ENCODE peak calls at places on chromosomes 3 and 15, in ten cellular contexts. One of them, this sample, is unnamed.

GRCh38 chr15:39358441-39359041 is 222.3 kb upstream of the THBS1 start:
- DNase-seq in BJ: no peak
- DNase-seq in GM12865: peak; percentile 61
- DNase-seq in HFF-Myc: no peak
- DNase-seq in GM13976: no peak
- DNase-seq in MCF 10A: no peak
- DNase-seq in kidney epithelial cell: no peak
- DNase-seq in cardiac muscle cell: peak; percentile 47
- DNase-seq in A549: no peak
- DNase-seq in activated CD8-positive, alpha-beta T cell treated with anti-CD3 and anti-CD28 coated beads for 36 hours: peak; percentile 3
- DNase-seq in this sample: no peak

GRCh38 chr15:95440712-95441111 is 889.8 kb upstream of the NR2F2 start:
- DNase-seq in activated CD8-positive, alpha-beta T cell treated with anti-CD3 and anti-CD28 coated beads for 36 hours: no peak
- DNase-seq in GM12865: no peak
- DNase-seq in GM13976: no peak
- DNase-seq in BJ: no peak
- DNase-seq in kidney epithelial cell: no peak
- DNase-seq in cardiac muscle cell: no peak
- DNase-seq in MCF 10A: no peak
- DNase-seq in HFF-Myc: no peak
- DNase-seq in A549: no peak
- DNase-seq in this sample: no peak

GRCh38 chr3:137293086-137293485 is 335.3 kb downstream of the IL20RB start:
- DNase-seq in HFF-Myc: no peak
- DNase-seq in BJ: no peak
- DNase-seq in kidney epithelial cell: no peak
- DNase-seq in GM13976: no peak
- DNase-seq in cardiac muscle cell: peak; percentile 56
- DNase-seq in activated CD8-positive, alpha-beta T cell treated with anti-CD3 and anti-CD28 coated beads for 36 hours: no peak
- DNase-seq in A549: no peak
- DNase-seq in MCF 10A: no peak
- DNase-seq in GM12865: no peak
- DNase-seq in this sample: no peak

GRCh38 chr15:61227269-61228024 is 1.7 kb downstream of the RORA start:
- DNase-seq in A549: peak; percentile 10
- DNase-seq in BJ: no peak
- DNase-seq in MCF 10A: peak; percentile 9
- DNase-seq in activated CD8-positive, alpha-beta T cell treated with anti-CD3 and anti-CD28 coated beads for 36 hours: no peak
- DNase-seq in HFF-Myc: peak; percentile 17
- DNase-seq in GM12865: no peak
- DNase-seq in GM13976: peak; percentile 28
- DNase-seq in kidney epithelial cell: peak; percentile 34
- DNase-seq in cardiac muscle cell: peak; percentile 27
- DNase-seq in this sample: no peak

GRCh38 chr3:12454076-12454807 is 30.0 kb upstream of the TSEN2 start:
- DNase-seq in A549: no peak
- DNase-seq in GM12865: no peak
- DNase-seq in MCF 10A: peak; percentile 27
- DNase-seq in GM13976: no peak
- DNase-seq in kidney epithelial cell: no peak
- DNase-seq in activated CD8-positive, alpha-beta T cell treated with anti-CD3 and anti-CD28 coated beads for 36 hours: no peak
- DNase-seq in BJ: no peak
- DNase-seq in cardiac muscle cell: no peak
- DNase-seq in HFF-Myc: no peak
- DNase-seq in this sample: no peak

GRCh38 chr3:182212479-182213076 is 500.9 kb downstream of the SOX2 start:
- DNase-seq in HFF-Myc: peak; percentile 27
- DNase-seq in GM12865: no peak
- DNase-seq in kidney epithelial cell: peak; percentile 99
- DNase-seq in A549: peak; percentile 92
- DNase-seq in activated CD8-positive, alpha-beta T cell treated with anti-CD3 and anti-CD28 coated beads for 36 hours: no peak
- DNase-seq in GM13976: no peak
- DNase-seq in cardiac muscle cell: no peak
- DNase-seq in MCF 10A: peak; percentile 99
- DNase-seq in BJ: no peak
- DNase-seq in this sample: no peak

GRCh38 chr3:15713364-15713763 is 84.4 kb downstream of the ANKRD28 start:
- DNase-seq in cardiac muscle cell: peak; percentile 80
- DNase-seq in activated CD8-positive, alpha-beta T cell treated with anti-CD3 and anti-CD28 coated beads for 36 hours: no peak
- DNase-seq in kidney epithelial cell: no peak
- DNase-seq in HFF-Myc: no peak
- DNase-seq in BJ: no peak
- DNase-seq in GM13976: no peak
- DNase-seq in MCF 10A: no peak
- DNase-seq in GM12865: peak; percentile 27
- DNase-seq in A549: no peak
- DNase-seq in this sample: no peak

GRCh38 chr3:30476373-30477082 is 129.9 kb upstream of the TGFBR2 start:
- DNase-seq in MCF 10A: peak; percentile 69
- DNase-seq in cardiac muscle cell: no peak
- DNase-seq in kidney epithelial cell: no peak
- DNase-seq in GM12865: no peak
- DNase-seq in HFF-Myc: no peak
- DNase-seq in A549: peak; percentile 87
- DNase-seq in GM13976: no peak
- DNase-seq in BJ: no peak
- DNase-seq in activated CD8-positive, alpha-beta T cell treated with anti-CD3 and anti-CD28 coated beads for 36 hours: no peak
- DNase-seq in this sample: no peak

GRCh38 chr3:74601793-74602192 is 12.7 kb downstream of the CNTN3 start:
- DNase-seq in MCF 10A: no peak
- DNase-seq in A549: no peak
- DNase-seq in kidney epithelial cell: no peak
- DNase-seq in activated CD8-positive, alpha-beta T cell treated with anti-CD3 and anti-CD28 coated beads for 36 hours: no peak
- DNase-seq in cardiac muscle cell: no peak
- DNase-seq in GM12865: no peak
- DNase-seq in BJ: no peak
- DNase-seq in HFF-Myc: no peak
- DNase-seq in GM13976: no peak
- DNase-seq in this sample: no peak

GRCh38 chr3:118239253-118239652 is 795.4 kb downstream of the IGSF11 start:
- DNase-seq in BJ: no peak
- DNase-seq in HFF-Myc: no peak
- DNase-seq in activated CD8-positive, alpha-beta T cell treated with anti-CD3 and anti-CD28 coated beads for 36 hours: no peak
- DNase-seq in GM12865: no peak
- DNase-seq in cardiac muscle cell: no peak
- DNase-seq in GM13976: no peak
- DNase-seq in A549: no peak
- DNase-seq in kidney epithelial cell: no peak
- DNase-seq in MCF 10A: no peak
- DNase-seq in this sample: no peak

GRCh38 chr3:106428565-106428994 is 559.8 kb upstream of the CBLB start:
- DNase-seq in cardiac muscle cell: no peak
- DNase-seq in activated CD8-positive, alpha-beta T cell treated with anti-CD3 and anti-CD28 coated beads for 36 hours: peak; percentile 64
- DNase-seq in GM13976: no peak
- DNase-seq in BJ: peak; percentile 98
- DNase-seq in kidney epithelial cell: peak; percentile 99
- DNase-seq in A549: peak; percentile 79
- DNase-seq in GM12865: no peak
- DNase-seq in MCF 10A: peak; percentile 97
- DNase-seq in HFF-Myc: peak; percentile 89
- DNase-seq in this sample: no peak

GRCh38 chr3:196735751-196736150 is 3.9 kb upstream of the PAK2 start:
- DNase-seq in cardiac muscle cell: no peak
- DNase-seq in A549: no peak
- DNase-seq in MCF 10A: no peak
- DNase-seq in GM13976: no peak
- DNase-seq in kidney epithelial cell: no peak
- DNase-seq in HFF-Myc: no peak
- DNase-seq in BJ: no peak
- DNase-seq in activated CD8-positive, alpha-beta T cell treated with anti-CD3 and anti-CD28 coated beads for 36 hours: no peak
- DNase-seq in GM12865: no peak
- DNase-seq in this sample: no peak

GRCh38 chr15:90497912-90498311 is 31.8 kb upstream of the CRTC3 start:
- DNase-seq in kidney epithelial cell: no peak
- DNase-seq in GM12865: no peak
- DNase-seq in MCF 10A: no peak
- DNase-seq in cardiac muscle cell: peak; percentile 37
- DNase-seq in GM13976: no peak
- DNase-seq in activated CD8-positive, alpha-beta T cell treated with anti-CD3 and anti-CD28 coated beads for 36 hours: no peak
- DNase-seq in BJ: no peak
- DNase-seq in HFF-Myc: no peak
- DNase-seq in A549: no peak
- DNase-seq in this sample: no peak

GRCh38 chr15:62569460-62570404 is 404.6 kb upstream of the C2CD4B start:
- DNase-seq in A549: peak; percentile 85
- DNase-seq in MCF 10A: peak; percentile 68
- DNase-seq in GM13976: no peak
- DNase-seq in HFF-Myc: peak; percentile 50
- DNase-seq in cardiac muscle cell: no peak
- DNase-seq in kidney epithelial cell: peak; percentile 57
- DNase-seq in GM12865: no peak
- DNase-seq in BJ: peak; percentile 79
- DNase-seq in activated CD8-positive, alpha-beta T cell treated with anti-CD3 and anti-CD28 coated beads for 36 hours: no peak
- DNase-seq in this sample: peak; percentile 36

GRCh38 chr3:165225604-165226003 is 29.4 kb upstream of the SLITRK3 start:
- DNase-seq in kidney epithelial cell: no peak
- DNase-seq in HFF-Myc: no peak
- DNase-seq in GM12865: no peak
- DNase-seq in GM13976: no peak
- DNase-seq in MCF 10A: no peak
- DNase-seq in A549: no peak
- DNase-seq in cardiac muscle cell: no peak
- DNase-seq in BJ: no peak
- DNase-seq in activated CD8-positive, alpha-beta T cell treated with anti-CD3 and anti-CD28 coated beads for 36 hours: no peak
- DNase-seq in this sample: no peak
- TF ChIP-seq CTCF in kidney epithelial cell: no peak
- TF ChIP-seq CTCF in HFF-Myc: no peak
- TF ChIP-seq CTCF in GM12865: no peak
- TF ChIP-seq CTCF in GM13976: no peak
- TF ChIP-seq CTCF in MCF 10A: no peak
- TF ChIP-seq CTCF in A549: no peak
- TF ChIP-seq CTCF in cardiac muscle cell: no peak
- TF ChIP-seq CTCF in BJ: no peak
- TF ChIP-seq CTCF in activated CD8-positive, alpha-beta T cell treated with anti-CD3 and anti-CD28 coated beads for 36 hours: no peak
- TF ChIP-seq CTCF in this sample: no peak

GRCh38 chr3:24521306-24522154 is 26.9 kb upstream of the THRB start:
- DNase-seq in activated CD8-positive, alpha-beta T cell treated with anti-CD3 and anti-CD28 coated beads for 36 hours: no peak
- DNase-seq in kidney epithelial cell: no peak
- DNase-seq in HFF-Myc: no peak
- DNase-seq in MCF 10A: peak; percentile 52
- DNase-seq in cardiac muscle cell: peak; percentile 71
- DNase-seq in GM13976: peak; percentile 27
- DNase-seq in BJ: no peak
- DNase-seq in A549: peak; percentile 28
- DNase-seq in GM12865: peak; percentile 24
- DNase-seq in this sample: no peak
- TF ChIP-seq CTCF in activated CD8-positive, alpha-beta T cell treated with anti-CD3 and anti-CD28 coated beads for 36 hours: no peak
- TF ChIP-seq CTCF in kidney epithelial cell: no peak
- TF ChIP-seq CTCF in HFF-Myc: no peak
- TF ChIP-seq CTCF in MCF 10A: no peak
- TF ChIP-seq CTCF in cardiac muscle cell: peak; percentile 9
- TF ChIP-seq CTCF in GM13976: no peak
- TF ChIP-seq CTCF in BJ: no peak
- TF ChIP-seq CTCF in A549: peak; percentile 37
- TF ChIP-seq CTCF in GM12865: no peak
- TF ChIP-seq CTCF in this sample: no peak

DNA sequence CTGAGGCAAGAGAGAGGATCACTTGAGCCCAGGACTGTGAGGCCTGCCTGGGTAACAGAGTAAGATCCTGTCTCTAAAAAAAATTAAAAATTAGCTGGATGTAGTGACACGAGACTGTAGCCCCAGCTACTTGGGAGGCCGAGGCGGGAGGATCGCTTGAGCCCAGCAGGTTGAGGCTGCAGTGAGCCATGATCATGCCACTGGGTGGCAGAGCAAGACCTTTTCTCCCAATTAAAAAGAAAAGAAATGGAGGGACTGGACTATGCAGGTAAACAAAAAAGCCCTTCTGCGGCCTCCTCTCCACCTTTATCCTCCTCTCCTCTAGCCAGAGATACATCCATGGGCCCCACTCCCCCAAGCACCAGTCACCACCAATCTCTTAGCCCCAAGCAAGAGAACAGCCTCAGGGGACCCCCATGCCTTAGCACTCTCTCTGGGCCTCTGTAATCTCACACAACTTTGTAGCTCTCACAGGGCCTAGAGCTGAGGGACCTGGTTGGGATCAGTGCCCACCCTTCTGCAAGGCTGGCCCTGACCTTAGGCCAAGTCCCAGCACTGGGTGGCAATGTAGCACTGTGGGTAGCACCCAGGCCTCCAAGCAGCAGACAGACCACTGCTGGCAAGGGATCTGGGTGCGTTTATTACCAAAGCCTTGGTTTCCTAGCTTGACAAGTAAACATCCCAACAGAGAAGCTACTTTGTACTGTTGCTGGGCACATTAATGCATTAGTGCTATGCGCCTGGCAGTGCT is 43.4 kb downstream of the FAM174B start:
- DNase-seq in kidney epithelial cell: no peak
- DNase-seq in GM13976: no peak
- DNase-seq in HFF-Myc: no peak
- DNase-seq in A549: peak; percentile 24
- DNase-seq in activated CD8-positive, alpha-beta T cell treated with anti-CD3 and anti-CD28 coated beads for 36 hours: peak; percentile 26
- DNase-seq in GM12865: peak; percentile 40
- DNase-seq in MCF 10A: no peak
- DNase-seq in cardiac muscle cell: no peak
- DNase-seq in BJ: no peak
- DNase-seq in this sample: no peak
- TF ChIP-seq CTCF in kidney epithelial cell: no peak
- TF ChIP-seq CTCF in GM13976: peak; percentile 28
- TF ChIP-seq CTCF in HFF-Myc: no peak
- TF ChIP-seq CTCF in A549: peak; percentile 14
- TF ChIP-seq CTCF in activated CD8-positive, alpha-beta T cell treated with anti-CD3 and anti-CD28 coated beads for 36 hours: no peak
- TF ChIP-seq CTCF in GM12865: peak; percentile 32
- TF ChIP-seq CTCF in MCF 10A: no peak
- TF ChIP-seq CTCF in cardiac muscle cell: no peak
- TF ChIP-seq CTCF in BJ: no peak
- TF ChIP-seq CTCF in this sample: no peak

DNA sequence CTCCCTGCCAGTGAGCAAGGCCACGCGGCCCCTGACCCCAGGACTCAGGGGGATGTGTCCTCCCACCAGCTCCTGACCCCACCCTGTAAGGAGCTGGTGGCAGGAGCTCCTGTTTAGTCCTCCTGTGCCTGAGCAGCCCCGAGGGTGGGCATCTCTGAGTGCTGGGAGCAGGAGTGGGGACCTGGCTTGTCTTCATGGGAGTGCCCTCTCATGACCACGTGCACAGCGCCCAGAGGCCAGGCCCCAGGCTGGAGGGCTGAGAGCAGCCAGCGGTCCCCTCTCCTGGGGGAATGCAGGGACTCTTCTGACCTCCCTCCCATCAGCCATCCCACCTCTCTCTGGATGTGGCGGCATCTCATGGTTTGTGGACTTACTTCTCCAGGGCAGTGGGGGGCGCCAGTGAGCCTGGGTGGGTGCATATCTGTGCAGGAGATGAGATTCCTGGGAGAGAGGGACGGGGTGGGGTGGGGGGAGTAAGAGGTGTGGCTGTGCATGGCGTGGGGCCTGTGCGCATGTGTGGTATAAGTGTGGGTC is 205.6 kb downstream of the TBC1D2B start:
- DNase-seq in MCF 10A: no peak
- DNase-seq in GM12865: no peak
- DNase-seq in kidney epithelial cell: no peak
- DNase-seq in A549: no peak
- DNase-seq in GM13976: no peak
- DNase-seq in cardiac muscle cell: no peak
- DNase-seq in BJ: no peak
- DNase-seq in activated CD8-positive, alpha-beta T cell treated with anti-CD3 and anti-CD28 coated beads for 36 hours: peak; percentile 12
- DNase-seq in HFF-Myc: no peak
- DNase-seq in this sample: no peak
- TF ChIP-seq CTCF in MCF 10A: no peak
- TF ChIP-seq CTCF in GM12865: peak; percentile 10
- TF ChIP-seq CTCF in kidney epithelial cell: peak; percentile 24
- TF ChIP-seq CTCF in A549: no peak
- TF ChIP-seq CTCF in GM13976: no peak
- TF ChIP-seq CTCF in cardiac muscle cell: peak; percentile 26
- TF ChIP-seq CTCF in BJ: peak; percentile 23
- TF ChIP-seq CTCF in activated CD8-positive, alpha-beta T cell treated with anti-CD3 and anti-CD28 coated beads for 36 hours: peak; percentile 13
- TF ChIP-seq CTCF in HFF-Myc: peak; percentile 12
- TF ChIP-seq CTCF in this sample: no peak